ENCODE peak calls at places on chromosomes 12 and 14, in four cellular contexts. One of them, this sample, is unnamed.

GRCh38 chr14:102655154-102655553 is 62.7 kb downstream of the RCOR1 start:
- DNase-seq in ovary: no peak
- DNase-seq in stomach: no peak
- DNase-seq in tibial nerve: no peak
- DNase-seq in this sample: no peak

GRCh38 chr12:76556373-76556772 is 3.2 kb downstream of the OSBPL8 start:
- DNase-seq in stomach: no peak
- DNase-seq in ovary: no peak
- DNase-seq in tibial nerve: no peak
- DNase-seq in this sample: no peak

GRCh38 chr14:106619618-106620017 is 1093.2 kb downstream of the TMEM121 start:
- DNase-seq in stomach: no peak
- DNase-seq in tibial nerve: no peak
- DNase-seq in ovary: no peak
- DNase-seq in this sample: no peak

GRCh38 chr14:72049462-72049861 is 117.2 kb downstream of the RGS6 start:
- DNase-seq in ovary: no peak
- DNase-seq in stomach: no peak
- DNase-seq in tibial nerve: no peak
- DNase-seq in this sample: no peak

GRCh38 chr12:121513464-121514183 is 67.2 kb downstream of the KDM2B start:
- DNase-seq in tibial nerve: no peak
- DNase-seq in ovary: no peak
- DNase-seq in stomach: peak
- DNase-seq in this sample: no peak

GRCh38 chr14:22497144-22497423 is 91.9 kb downstream of the DAD1 start:
- DNase-seq in ovary: no peak
- DNase-seq in stomach: no peak
- DNase-seq in tibial nerve: no peak
- DNase-seq in this sample: no peak

GRCh38 chr14:53796734-53797133 is 159.9 kb downstream of the BMP4 start:
- DNase-seq in ovary: no peak
- DNase-seq in stomach: no peak
- DNase-seq in tibial nerve: no peak
- DNase-seq in this sample: no peak

GRCh38 chr12:123441523-123442164 is 5.2 kb upstream of the RILPL2 start:
- DNase-seq in tibial nerve: no peak
- DNase-seq in stomach: no peak
- DNase-seq in ovary: no peak
- DNase-seq in this sample: no peak

GRCh38 chr12:38384816-38385491 is 68.4 kb downstream of the ALG10B start:
- DNase-seq in stomach: no peak
- DNase-seq in ovary: no peak
- DNase-seq in tibial nerve: no peak
- DNase-seq in this sample: no peak

GRCh38 chr14:95121911-95122696 is 35.2 kb downstream of the DICER1 start:
- DNase-seq in stomach: no peak
- DNase-seq in ovary: no peak
- DNase-seq in tibial nerve: no peak
- DNase-seq in this sample: no peak

GRCh38 chr12:114626-115211 is 48.2 kb downstream of the IQSEC3 start:
- DNase-seq in tibial nerve: no peak
- DNase-seq in ovary: no peak
- DNase-seq in stomach: no peak
- DNase-seq in this sample: no peak

GRCh38 chr12:69689638-69690037 is 9.5 kb downstream of the BEST3 start:
- DNase-seq in tibial nerve: no peak
- DNase-seq in ovary: no peak
- DNase-seq in stomach: no peak
- DNase-seq in this sample: no peak

GRCh38 chr14:52913271-52913670 is 37.6 kb downstream of the FERMT2 start:
- DNase-seq in stomach: no peak
- DNase-seq in ovary: no peak
- DNase-seq in tibial nerve: no peak
- DNase-seq in this sample: no peak

GRCh38 chr12:130013771-130014484 is 110.1 kb upstream of the TMEM132D start:
- DNase-seq in stomach: peak
- DNase-seq in tibial nerve: no peak
- DNase-seq in ovary: no peak
- DNase-seq in this sample: no peak

GRCh38 chr12:51531982-51532497 is 59.0 kb upstream of the SCN8A start:
- DNase-seq in ovary: peak
- DNase-seq in stomach: peak
- DNase-seq in tibial nerve: peak
- DNase-seq in this sample: peak

GRCh38 chr12:56375598-56376434 is 13.2 kb upstream of the APOF start:
- DNase-seq in tibial nerve: no peak
- DNase-seq in ovary: no peak
- DNase-seq in stomach: no peak
- DNase-seq in this sample: no peak

GRCh38 chr12:52766351-52767019 is 10.7 kb downstream of the KRT76 start:
- DNase-seq in ovary: no peak
- DNase-seq in stomach: no peak
- DNase-seq in tibial nerve: no peak
- DNase-seq in this sample: no peak

GRCh38 chr14:21101802-21102413 is 1.0 kb downstream of the TMEM253 start:
- DNase-seq in ovary: no peak
- DNase-seq in tibial nerve: no peak
- DNase-seq in stomach: no peak
- DNase-seq in this sample: no peak

GRCh38 chr12:123019841-123020138 is 39.3 kb downstream of the ARL6IP4 start:
- DNase-seq in tibial nerve: no peak
- DNase-seq in ovary: no peak
- DNase-seq in stomach: no peak
- DNase-seq in this sample: no peak

GRCh38 chr14:102717211-102717610 is 60.0 kb upstream of the TRAF3 start:
- DNase-seq in stomach: no peak
- DNase-seq in ovary: no peak
- DNase-seq in tibial nerve: no peak
- DNase-seq in this sample: no peak

GRCh38 chr12:81644503-81644902 is 114.6 kb downstream of the PPFIA2 start:
- DNase-seq in tibial nerve: no peak
- DNase-seq in stomach: no peak
- DNase-seq in ovary: no peak
- DNase-seq in this sample: no peak

GRCh38 chr12:8687846-8688601 is 9.8 kb upstream of the RIMKLB start:
- DNase-seq in ovary: peak
- DNase-seq in stomach: no peak
- DNase-seq in tibial nerve: no peak
- DNase-seq in this sample: no peak

GRCh38 chr12:127560041-127560478 is 706.9 kb upstream of the TMEM132C start:
- DNase-seq in stomach: no peak
- DNase-seq in ovary: no peak
- DNase-seq in tibial nerve: no peak
- DNase-seq in this sample: no peak

GRCh38 chr12:108772896-108773797 is 41.8 kb upstream of the CORO1C start:
- DNase-seq in ovary: no peak
- DNase-seq in stomach: no peak
- DNase-seq in tibial nerve: no peak
- DNase-seq in this sample: no peak

DNA sequence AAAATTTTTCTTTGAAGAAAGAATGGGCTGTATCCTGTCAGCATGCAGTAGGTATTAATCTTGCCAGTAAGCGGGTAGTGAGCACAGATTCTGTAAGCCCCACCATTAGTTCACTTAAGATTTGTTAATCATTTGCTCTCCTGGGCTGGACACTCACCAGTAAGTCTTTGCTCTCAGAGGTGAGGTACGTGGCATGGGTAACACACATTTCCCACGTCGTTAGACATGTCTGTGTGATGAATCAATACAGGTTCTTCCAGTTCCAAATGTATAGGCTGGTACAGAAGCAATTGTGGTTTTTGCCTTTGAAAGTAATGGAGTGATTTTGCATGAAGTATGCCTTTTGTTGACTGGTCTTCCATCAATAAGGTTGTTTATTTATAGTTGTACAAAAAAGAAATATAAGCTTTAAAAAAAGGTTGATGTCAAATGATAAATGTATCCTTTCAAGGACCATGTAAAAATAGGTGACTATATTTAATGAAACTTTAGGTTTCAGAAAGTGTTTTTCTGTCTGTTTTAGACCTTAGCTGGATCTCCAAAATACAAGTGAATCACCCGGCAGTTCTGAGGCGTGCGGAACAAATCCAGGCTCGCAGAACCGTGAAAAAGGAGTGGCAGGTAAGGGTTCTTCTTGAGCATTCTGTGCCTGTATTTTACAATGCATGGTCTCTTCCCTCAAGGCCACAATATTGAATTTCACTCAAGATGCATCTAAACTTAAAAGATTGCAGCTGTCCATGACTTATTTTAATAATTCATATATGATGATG is 45.5 kb downstream of the DERA start:
- DNase-seq in tibial nerve: no peak
- DNase-seq in stomach: no peak
- DNase-seq in ovary: no peak
- DNase-seq in this sample: no peak
- TF ChIP-seq EP300 in tibial nerve: no peak
- TF ChIP-seq EP300 in stomach: no peak
- TF ChIP-seq EP300 in ovary: no peak
- TF ChIP-seq EP300 in this sample: no peak

GRCh38 chr12:12010277-12011031 is 60.3 kb upstream of the BCL2L14 start:
- DNase-seq in ovary: no peak
- DNase-seq in stomach: no peak
- DNase-seq in tibial nerve: no peak
- DNase-seq in this sample: no peak

GRCh38 chr12:12007001-12007712 is 63.6 kb upstream of the BCL2L14 start:
- DNase-seq in ovary: no peak
- DNase-seq in stomach: no peak
- DNase-seq in tibial nerve: no peak
- DNase-seq in this sample: no peak

GRCh38 chr12:12008232-12008850 is 62.4 kb upstream of the BCL2L14 start:
- DNase-seq in ovary: no peak
- DNase-seq in tibial nerve: no peak
- DNase-seq in stomach: no peak
- DNase-seq in this sample: no peak

GRCh38 chr12:12007713-12008231 is 63.0 kb upstream of the BCL2L14 start:
- DNase-seq in stomach: no peak
- DNase-seq in ovary: no peak
- DNase-seq in tibial nerve: no peak
- DNase-seq in this sample: no peak

GRCh38 chr12:12008931-12009611 is 61.7 kb upstream of the BCL2L14 start:
- DNase-seq in tibial nerve: no peak
- DNase-seq in ovary: no peak
- DNase-seq in stomach: no peak
- DNase-seq in this sample: no peak
- TF ChIP-seq CTCF in tibial nerve: no peak
- TF ChIP-seq CTCF in ovary: no peak
- TF ChIP-seq CTCF in stomach: no peak
- TF ChIP-seq CTCF in this sample: no peak

DNA sequence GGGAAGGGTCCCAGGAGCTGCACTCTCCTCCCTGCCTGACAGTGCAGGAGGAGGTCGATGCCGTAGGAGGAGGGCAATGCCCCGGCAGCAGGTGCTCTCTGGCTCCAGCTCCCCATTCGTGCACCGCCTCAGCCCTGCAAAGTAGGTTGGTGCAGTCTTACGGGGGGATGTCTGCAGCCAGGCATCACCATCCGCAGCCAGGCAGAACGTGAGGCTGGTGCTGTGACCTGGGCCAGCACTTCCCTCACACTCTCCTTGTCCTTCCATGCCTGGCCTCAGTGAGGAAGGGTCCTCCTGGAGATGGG is 185.0 kb upstream of the C14orf180 start:
- DNase-seq in tibial nerve: no peak
- DNase-seq in stomach: no peak
- DNase-seq in ovary: peak
- DNase-seq in this sample: peak
- H3K4me3 ChIP-seq in tibial nerve: no peak
- H3K4me3 ChIP-seq in stomach: no peak
- H3K4me3 ChIP-seq in ovary: no peak
- H3K4me3 ChIP-seq in this sample: no peak

DNA sequence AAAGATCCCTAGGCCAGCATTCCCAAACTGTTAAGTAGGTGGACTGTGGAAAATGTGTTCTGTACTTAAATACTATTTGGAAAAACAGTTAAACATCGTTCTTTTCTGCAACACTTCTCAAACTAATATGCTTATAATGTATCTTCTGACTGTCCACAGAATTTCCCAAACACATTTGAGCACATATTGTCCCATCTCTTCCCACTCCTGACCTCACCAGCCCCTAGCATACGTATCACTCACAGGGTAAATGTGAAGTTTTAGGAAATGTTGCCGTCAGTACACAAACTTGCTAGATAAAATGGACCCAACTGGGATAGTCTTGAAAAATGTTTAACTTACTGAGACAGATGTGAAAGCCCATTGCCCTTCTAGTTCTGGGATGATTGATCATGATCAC is 27.7 kb downstream of the ARID2 start:
- DNase-seq in tibial nerve: no peak
- DNase-seq in stomach: no peak
- DNase-seq in ovary: no peak
- DNase-seq in this sample: no peak
- TF ChIP-seq EP300 in tibial nerve: no peak
- TF ChIP-seq EP300 in stomach: no peak
- TF ChIP-seq EP300 in ovary: no peak
- TF ChIP-seq EP300 in this sample: peak